ENCODE peak calls at places on chromosomes 2 and 18, in four cellular contexts. F is neural progenitor cell, X is brain microvascular endothelial cell, Q is heart left ventricle. I is an unnamed sample.

GRCh38 chr2:150911766-150912280 is 349.8 kb downstream of the RBM43 start:
- DNase-seq in Q (peak; percentile 61), X (peak; percentile 95), F (no peak), I (no peak)

GRCh38 chr2:127909019-127909418 is 23.3 kb upstream of the AMMECR1L start:
- DNase-seq in Q (no peak), X (no peak), F (no peak), I (no peak)

GRCh38 chr2:237551071-237551574 is 15.3 kb upstream of the PRLH start:
- DNase-seq in F (no peak), X (no peak), Q (no peak), I (no peak)

GRCh38 chr2:120554625-120555032 is 181.0 kb upstream of the GLI2 start:
- DNase-seq in Q (no peak), X (no peak), F (no peak), I (no peak)

GRCh38 chr2:178845565-178846457 is 38.6 kb upstream of the TTN start:
- DNase-seq in F (no peak), X (peak; percentile 16), Q (no peak), I (no peak)

GRCh38 chr2:120440521-120441350 is 94.8 kb downstream of the INHBB start:
- DNase-seq in X (no peak), F (no peak), Q (no peak), I (no peak)

GRCh38 chr2:8053241-8053640 is 628.6 kb upstream of the ID2 start:
- DNase-seq in X (no peak), Q (no peak), F (no peak), I (no peak)

GRCh38 chr2:112194480-112194879 is 56.3 kb downstream of the FBLN7 start:
- DNase-seq in X (no peak), F (no peak), Q (no peak), I (no peak)

GRCh38 chr18:27599202-27599829 is 414.2 kb upstream of the CHST9 start:
- DNase-seq in X (peak; percentile 22), F (peak; percentile 79), Q (no peak), I (peak; percentile 56)

GRCh38 chr2:178247255-178247654 is 52.9 kb downstream of the OSBPL6 start:
- DNase-seq in X (no peak), F (no peak), Q (no peak), I (no peak)

GRCh38 chr2:145199832-145200231 is 679.9 kb upstream of the ZEB2 start:
- DNase-seq in X (no peak), F (no peak), Q (no peak), I (no peak)

GRCh38 chr18:55838841-55839240 is 250.8 kb upstream of the TCF4 start:
- DNase-seq in F (no peak), Q (no peak), X (peak; percentile 25), I (no peak)

GRCh38 chr18:37280701-37281100 is 284.9 kb downstream of the CELF4 start:
- DNase-seq in X (no peak), Q (no peak), F (no peak), I (no peak)

GRCh38 chr18:47594621-47595086 is 335.8 kb downstream of the SMAD2 start:
- DNase-seq in Q (no peak), F (no peak), X (no peak), I (no peak)

GRCh38 chr18:9701604-9702324 is 6.3 kb upstream of the RAB31 start:
- DNase-seq in F (no peak), X (no peak), Q (no peak), I (no peak)

GRCh38 chr2:177242136-177242987 is 22.2 kb downstream of the NFE2L2 start:
- DNase-seq in X (peak; percentile 74), F (no peak), Q (no peak), I (peak; percentile 79)

GRCh38 chr2:203721770-203722169 is 15.3 kb downstream of the CD28 start:
- DNase-seq in X (no peak), Q (no peak), F (no peak), I (no peak)
- H3K27ac ChIP-seq in X (no peak overlapping the region), Q (no peak overlapping the region), F (no peak overlapping the region), I (no peak overlapping the region)

GRCh38 chr2:25417715-25418369 is 76.1 kb upstream of the DNMT3A start:
- DNase-seq in Q (no peak), X (no peak), F (no peak), I (peak; percentile 38)
- H3K4me3 ChIP-seq in Q (no peak overlapping the region), X (no peak overlapping the region), F (no peak overlapping the region), I (no peak overlapping the region)

GRCh38 chr2:118386636-118387302 is 298.5 kb downstream of the INSIG2 start:
- DNase-seq in F (no peak), X (peak; percentile 72), Q (no peak), I (no peak)
- H3K27ac ChIP-seq in F (no peak overlapping the region), X (no peak overlapping the region), Q (no peak overlapping the region), I (no peak overlapping the region)

DNA sequence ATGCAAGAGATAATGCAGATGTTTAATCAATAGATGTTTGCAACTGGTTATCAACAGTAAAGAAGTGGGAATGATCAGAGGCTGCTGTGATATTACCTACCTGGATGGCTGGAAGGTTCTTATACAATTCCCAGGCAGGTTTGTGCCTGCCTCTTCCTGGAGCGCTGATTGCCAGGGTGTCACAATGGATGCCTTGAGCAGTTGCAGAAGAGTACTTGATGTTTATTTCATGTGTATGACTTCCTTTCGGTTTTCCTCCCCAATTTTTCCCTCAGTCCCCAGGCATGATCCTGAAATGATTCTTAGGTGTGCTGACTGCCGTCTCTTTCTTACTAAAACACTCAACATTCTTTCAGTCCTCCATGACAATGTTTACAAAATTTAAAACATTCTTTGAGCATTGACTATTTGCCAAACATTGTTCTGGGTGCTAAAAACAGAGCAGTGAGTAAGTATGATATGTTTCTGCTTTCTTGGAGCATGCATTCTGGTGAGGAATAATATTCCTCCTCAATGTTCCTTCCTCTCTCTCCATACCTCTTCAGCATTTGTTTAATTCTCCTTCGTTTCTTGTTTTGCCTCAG is 416.6 kb upstream of the TRIB2 start:
- DNase-seq in X (no peak), F (no peak), Q (no peak), I (no peak)
- H3K4me3 ChIP-seq in X (no peak overlapping the region), F (no peak overlapping the region), Q (no peak overlapping the region), I (no peak overlapping the region)

GRCh38 chr2:191114403-191114886 is 36.3 kb downstream of the STAT4 start:
- DNase-seq in X (peak; percentile 14), Q (no peak), F (no peak), I (no peak)
- H3K27ac ChIP-seq in X (peak overlapping the region; percentile 83), Q (no peak overlapping the region), F (no peak overlapping the region), I (no peak overlapping the region)

DNA sequence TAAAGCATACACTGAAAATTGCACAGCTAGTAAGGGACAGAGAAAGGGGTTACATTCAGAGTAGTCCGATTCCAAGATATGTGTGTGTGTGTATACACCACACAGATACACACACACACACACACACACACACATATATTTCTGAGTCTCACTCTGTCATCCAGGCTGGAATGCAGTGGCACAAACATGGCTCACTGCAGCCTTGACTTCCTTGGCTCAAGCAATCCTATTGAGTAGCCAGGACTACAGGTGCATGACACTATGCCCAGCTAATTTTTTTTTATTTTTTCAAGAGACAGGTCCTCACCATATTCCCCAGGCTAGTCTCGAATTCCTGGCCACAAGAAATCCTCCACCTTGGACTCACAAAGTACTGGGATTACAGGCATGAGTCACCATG is 68.1 kb upstream of the ITPRID2 start:
- DNase-seq in X (no peak), F (no peak), Q (no peak), I (peak; percentile 12)
- H3K4me3 ChIP-seq in X (no peak overlapping the region), F (no peak overlapping the region), Q (no peak overlapping the region), I (no peak overlapping the region)

GRCh38 chr2:213214209-213214608 is 62.8 kb upstream of the IKZF2 start:
- DNase-seq in Q (no peak), X (no peak), F (no peak), I (no peak)

GRCh38 chr2:213216461-213216860 is 65.0 kb upstream of the IKZF2 start:
- DNase-seq in Q (no peak), F (no peak), X (peak; percentile 92), I (no peak)

DNA sequence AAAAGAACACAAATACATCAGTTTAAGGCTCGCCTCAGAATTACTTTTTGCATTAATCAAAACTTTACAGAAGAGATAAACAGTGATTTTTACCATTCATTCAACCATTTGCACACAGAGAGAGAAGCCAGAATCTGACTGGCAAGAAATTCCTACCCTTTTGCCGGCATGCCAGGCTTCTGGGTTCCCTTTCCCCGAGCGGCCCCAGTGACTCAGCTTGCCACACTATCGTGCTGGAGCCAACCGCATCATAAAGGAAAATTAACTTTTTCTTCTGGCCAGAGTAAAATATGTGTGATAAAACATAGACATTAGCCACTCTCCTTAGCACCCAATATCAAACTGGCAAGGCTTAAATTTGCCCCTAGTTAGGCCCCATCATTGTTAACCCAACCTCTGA is 61.8 kb upstream of the IKZF2 start:
- DNase-seq in Q (no peak), F (no peak), X (no peak), I (no peak)
- H3K27ac ChIP-seq in Q (no peak overlapping the region), F (no peak overlapping the region), X (no peak overlapping the region), I (no peak overlapping the region)

GRCh38 chr2:241120440-241120839 is 18.4 kb upstream of the MTERF4 start:
- DNase-seq in Q (no peak), X (no peak), F (no peak), I (no peak)
- H3K4me3 ChIP-seq in Q (no peak overlapping the region), X (no peak overlapping the region), F (no peak overlapping the region), I (no peak overlapping the region)